ENCODE peak calls at places on chromosomes 11 and 22, in five cellular contexts. N is H9, V is astrocyte of the spinal cord, T is heart right ventricle, E is neural crest cell. B is an unnamed sample.

GRCh38 chr11:26905368-26905767 is 88.5 kb upstream of the FIBIN start:
- DNase-seq in E (no peak), N (peak; percentile 31), T (no peak), V (peak; percentile 25), B (no peak)

GRCh38 chr22:26430600-26430999 is 1.5 kb downstream of the ASPHD2 start:
- DNase-seq in T (no peak), E (no peak), N (no peak), V (no peak), B (peak; percentile 45)

GRCh38 chr11:115716577-115717214 is 212.5 kb upstream of the CADM1 start:
- DNase-seq in E (peak; percentile 64), V (no peak), N (no peak), T (peak; percentile 28), B (no peak)

GRCh38 chr11:35809561-35809960 is 134.3 kb upstream of the LDLRAD3 start:
- DNase-seq in E (no peak), T (no peak), N (no peak), V (no peak), B (no peak)

GRCh38 chr11:690738-691633 is 4.0 kb downstream of the DEAF1 start:
- DNase-seq in V (no peak), N (no peak), T (no peak), E (no peak), B (peak; percentile 56)

GRCh38 chr22:49359061-49359460 is 468.6 kb downstream of the BRD1 start:
- DNase-seq in E (no peak), V (no peak), T (no peak), N (no peak), B (no peak)

GRCh38 chr11:19913893-19914249 is 201.2 kb downstream of the NAV2 start:
- DNase-seq in E (no peak), V (no peak), T (no peak), N (no peak), B (no peak)

GRCh38 chr11:100562102-100562501 is 125.0 kb upstream of the ARHGAP42 start:
- DNase-seq in V (peak; percentile 85), T (peak; percentile 26), N (no peak), E (no peak), B (no peak)

GRCh38 chr11:2251138-2251537 is 19.2 kb downstream of the ASCL2 start:
- DNase-seq in V (no peak), N (no peak), T (no peak), E (no peak), B (no peak)

GRCh38 chr22:36577019-36577418 is 48.1 kb upstream of the EIF3D start:
- DNase-seq in T (no peak), N (no peak), E (no peak), V (peak; percentile 84), B (no peak)

GRCh38 chr11:68430801-68431200 is 29.8 kb upstream of the PPP6R3 start:
- DNase-seq in E (no peak), V (no peak), N (no peak), T (no peak), B (no peak)

GRCh38 chr11:19737575-19737974 is 24.9 kb downstream of the NAV2 start:
- DNase-seq in V (no peak), E (no peak), T (no peak), N (no peak), B (no peak)

GRCh38 chr22:42868751-42869251 is 11.7 kb upstream of the ARFGAP3 start:
- DNase-seq in N (no peak), V (peak; percentile 72), T (peak; percentile 62), E (no peak), B (no peak)

GRCh38 chr11:57249384-57250319 is 12.6 kb upstream of the APLNR start:
- DNase-seq in N (no peak), V (peak; percentile 64), E (peak; percentile 71), T (peak; percentile 69), B (peak; percentile 75)

GRCh38 chr22:42300286-42301071 is 30.0 kb upstream of the TCF20 start:
- DNase-seq in T (no peak), E (no peak), V (no peak), N (peak; percentile 63), B (peak; percentile 66)

GRCh38 chr11:76799061-76799804 is 16.1 kb downstream of the TSKU start:
- DNase-seq in E (peak; percentile 84), V (peak; percentile 64), N (peak; percentile 90), T (peak; percentile 86), B (peak; percentile 84)

GRCh38 chr11:2348986-2349385 is 28.1 kb upstream of the CD81 start:
- DNase-seq in N (no peak), V (peak; percentile 14), E (no peak), T (no peak), B (no peak)

GRCh38 chr11:113385749-113386148 is 1.8 kb upstream of the ANKK1 start:
- DNase-seq in N (no peak), V (no peak), T (no peak), E (no peak), B (no peak)

GRCh38 chr11:44167047-44167446 is 71.6 kb downstream of the EXT2 start:
- DNase-seq in E (no peak), T (no peak), V (no peak), N (no peak), B (no peak)

GRCh38 chr11:125300791-125301218 is 136.3 kb downstream of the PKNOX2 start:
- DNase-seq in N (no peak), V (peak; percentile 74), E (no peak), T (no peak), B (no peak)

GRCh38 chr11:110077318-110077717 is 15.9 kb upstream of the ZC3H12C start:
- DNase-seq in T (no peak), V (no peak), E (no peak), N (no peak), B (no peak)

GRCh38 chr22:38083931-38084631 is at the start of gene SLC16A8:
- DNase-seq in T (no peak), E (no peak), N (no peak), V (no peak), B (no peak)

GRCh38 chr22:30908051-30908461 is 60.5 kb downstream of the MORC2 start:
- DNase-seq in E (no peak), V (no peak), T (no peak), N (no peak), B (no peak)

GRCh38 chr11:111851636-111852035 is 19.7 kb downstream of the ALG9 start:
- DNase-seq in V (peak; percentile 33), T (no peak), N (no peak), E (no peak), B (no peak)
- TF ChIP-seq CTCF in V (peak; percentile 68), T (peak; percentile 22), N (peak; percentile 57), E (no peak), B (no peak)

DNA sequence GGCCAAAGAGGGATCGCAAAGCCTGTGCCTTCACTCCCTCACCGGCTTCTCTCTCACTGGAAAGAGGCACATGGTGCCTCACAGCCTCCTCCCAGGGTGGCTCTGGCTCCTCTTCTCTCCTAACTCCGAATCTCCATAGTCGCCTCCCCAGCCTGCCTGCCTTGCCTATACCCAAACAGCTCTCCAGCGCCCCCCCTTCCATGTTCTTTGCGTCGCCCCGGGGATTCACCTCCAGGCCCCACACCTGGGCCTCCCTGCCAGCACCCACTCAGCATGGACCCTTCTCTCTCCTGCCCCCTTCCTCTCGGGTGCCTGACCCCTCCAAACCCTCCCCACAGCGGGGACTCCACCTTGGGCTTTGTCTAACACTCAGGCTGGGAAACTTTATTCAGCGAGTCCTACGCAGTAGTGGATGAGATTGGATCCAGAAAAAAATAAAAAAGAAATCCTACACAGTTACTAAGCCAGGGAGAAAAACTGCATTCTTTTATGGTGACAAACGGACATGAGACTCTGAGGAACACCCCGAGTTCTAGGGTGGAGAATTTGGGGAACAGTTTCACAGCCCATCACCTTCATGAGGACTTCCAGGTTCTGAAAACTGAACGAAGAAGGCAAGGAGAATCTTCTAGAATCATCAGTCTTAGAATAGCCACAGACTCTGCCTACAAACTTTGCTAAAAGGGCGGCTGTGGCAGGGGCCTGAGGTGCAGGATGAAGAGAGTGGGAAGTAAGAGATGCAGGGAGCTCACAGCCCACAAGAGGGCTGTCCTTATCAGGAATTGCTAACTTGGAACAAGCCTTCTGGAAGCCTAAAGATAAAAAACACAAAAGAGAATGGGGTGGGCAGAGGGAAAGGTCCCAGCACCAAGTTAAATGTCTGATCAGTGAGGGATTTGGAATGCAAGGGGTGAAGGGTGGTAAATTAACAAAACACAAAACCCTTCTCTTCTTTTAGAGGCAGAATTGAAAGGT is 5.3 kb downstream of the PPM1F start:
- DNase-seq in E (no peak), V (peak; percentile 59), T (no peak), N (peak; percentile 57), B (no peak)
- TF ChIP-seq CTCF in E (peak; percentile 61), V (peak; percentile 72), T (peak; percentile 56), N (peak; percentile 59), B (no peak)

GRCh38 chr11:103464420-103464819 is 355.2 kb downstream of the DYNC2H1 start:
- DNase-seq in N (no peak), V (no peak), T (no peak), E (no peak), B (no peak)
- TF ChIP-seq CTCF in N (no peak), V (peak; percentile 6), T (peak; percentile 3), E (no peak), B (no peak)

DNA sequence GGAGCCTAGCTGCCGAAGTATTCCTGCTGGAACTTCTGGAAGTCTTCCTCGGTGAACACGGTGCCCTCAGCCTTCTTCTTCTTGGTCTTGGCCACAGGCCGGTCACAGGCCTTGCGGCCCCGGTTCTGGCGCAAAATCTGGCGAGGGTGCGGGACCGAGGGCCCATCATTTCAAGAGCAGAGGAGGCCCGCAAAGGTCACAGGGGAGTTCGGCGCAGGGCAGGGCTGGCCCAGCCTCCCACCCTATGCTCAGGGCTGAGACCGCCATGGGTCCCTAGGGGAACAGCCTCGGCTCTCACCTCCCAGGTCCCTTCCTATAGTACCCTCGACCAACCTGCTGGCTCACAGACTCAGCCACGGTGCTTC is 3.1 kb downstream of the RPS19BP1 start:
- DNase-seq in V (no peak), N (no peak), T (no peak), E (no peak), B (no peak)
- TF ChIP-seq CTCF in V (no peak), N (no peak), T (peak; percentile 28), E (no peak), B (peak; percentile 74)

GRCh38 chr11:74397531-74398243 is 546 bp downstream of the PGM2L1 start:
- DNase-seq in V (peak; percentile 68), N (peak; percentile 45), T (no peak), E (no peak), B (peak; percentile 45)
- TF ChIP-seq CTCF in V (peak; percentile 52), N (peak; percentile 47), T (no peak), E (peak; percentile 41), B (no peak)